ENCODE peak calls at places on chromosome 21, in ten cellular contexts. K is SJSA1; R is heart right ventricle; W is CD4-positive, alpha-beta memory T cell; S is cardiac muscle cell; N is body of pancreas; L is tibial nerve; U is naive thymus-derived CD4-positive, alpha-beta T cell; Q is left ventricle myocardium inferior; I is pancreas. A is an unnamed sample.

GRCh38 chr21:24188511-24188910 is 1418.8 kb downstream of the MRPL39 start:
- DNase-seq in K (no peak), R (no peak), W (no peak), S (no peak), N (no peak), L (no peak), U (no peak), Q (no peak), I (no peak), A (no peak)

GRCh38 chr21:15732290-15732995 is 2.7 kb downstream of the USP25 start:
- DNase-seq in K (no peak), R (no peak), W (peak; percentile 63), S (peak; percentile 55), N (peak; percentile 18), L (peak; percentile 22), U (no peak), Q (no peak), I (no peak), A (no peak)

GRCh38 chr21:35926003-35926541 is 134.3 kb downstream of the SETD4 start:
- DNase-seq in K (no peak), R (no peak), W (no peak), S (no peak), N (no peak), L (no peak), U (no peak), Q (no peak), I (no peak), A (no peak)

GRCh38 chr21:37766104-37766503 is 150.2 kb downstream of the KCNJ6 start:
- DNase-seq in K (no peak), R (no peak), W (no peak), S (no peak), N (no peak), L (no peak), U (no peak), Q (no peak), I (no peak), A (no peak)

GRCh38 chr21:29601072-29601471 is 302.4 kb downstream of the BACH1 start:
- DNase-seq in K (no peak), R (no peak), W (no peak), S (no peak), N (no peak), L (no peak), U (no peak), Q (no peak), I (no peak), A (no peak)

GRCh38 chr21:36672737-36673136 is 26.2 kb upstream of the SIM2 start:
- DNase-seq in K (no peak), R (no peak), W (no peak), S (no peak), N (no peak), L (no peak), U (no peak), Q (no peak), I (no peak), A (no peak)

GRCh38 chr21:33259428-33259827 is 6.7 kb upstream of the IL10RB start:
- DNase-seq in K (no peak), R (no peak), W (no peak), S (no peak), N (no peak), L (no peak), U (no peak), Q (no peak), I (no peak), A (no peak)

GRCh38 chr21:32569261-32570230 is 15.8 kb downstream of the TCP10L start:
- DNase-seq in K (peak; percentile 77), R (peak; percentile 64), W (peak; percentile 83), S (peak; percentile 85), N (peak; percentile 86), L (peak; percentile 85), U (peak; percentile 73), Q (peak; percentile 72), I (peak; percentile 72), A (peak; percentile 80)

GRCh38 chr21:39625211-39625895 is 12.6 kb downstream of the B3GALT5 start:
- DNase-seq in K (no peak), R (no peak), W (no peak), S (no peak), N (no peak), L (no peak), U (no peak), Q (no peak), I (no peak), A (no peak)

GRCh38 chr21:39715804-39716397 is 29.1 kb upstream of the IGSF5 start:
- DNase-seq in K (peak; percentile 57), R (peak; percentile 16), W (peak; percentile 2), S (peak; percentile 47), N (peak; percentile 80), L (peak; percentile 61), U (peak; percentile 28), Q (peak; percentile 31), I (peak; percentile 38), A (peak; percentile 20)

GRCh38 chr21:17612023-17612564 is 607 bp downstream of the BTG3 start:
- DNase-seq in K (peak; percentile 48), R (peak; percentile 32), W (no peak), S (peak; percentile 59), N (peak; percentile 51), L (peak; percentile 23), U (peak; percentile 51), Q (peak; percentile 22), I (peak; percentile 55), A (peak; percentile 66)

GRCh38 chr21:39099859-39100258 is 83.4 kb downstream of the PSMG1 start:
- DNase-seq in K (no peak), R (no peak), W (no peak), S (no peak), N (no peak), L (no peak), U (no peak), Q (no peak), I (no peak), A (no peak)

GRCh38 chr21:26766826-26767325 is 78.3 kb downstream of the ADAMTS1 start:
- DNase-seq in K (no peak), R (no peak), W (no peak), S (no peak), N (no peak), L (no peak), U (no peak), Q (no peak), I (no peak), A (no peak)

GRCh38 chr21:38857152-38857825 is 51.6 kb downstream of the ETS2 start:
- DNase-seq in K (no peak), R (no peak), W (no peak), S (no peak), N (no peak), L (no peak), U (no peak), Q (peak; percentile 22), I (no peak), A (no peak)

GRCh38 chr21:25953196-25953595 is 217.4 kb downstream of the APP start:
- DNase-seq in K (no peak), R (no peak), W (no peak), S (no peak), N (no peak), L (no peak), U (no peak), Q (no peak), I (no peak), A (no peak)

GRCh38 chr21:15841856-15842564 is 112.2 kb downstream of the USP25 start:
- DNase-seq in K (no peak), R (no peak), W (no peak), S (peak; percentile 87), N (no peak), L (no peak), U (no peak), Q (no peak), I (no peak), A (no peak)

GRCh38 chr21:33541105-33541711 is 709 bp downstream of the GART start:
- DNase-seq in K (no peak), R (no peak), W (no peak), S (peak; percentile 25), N (no peak), L (no peak), U (no peak), Q (no peak), I (no peak), A (peak; percentile 58)

GRCh38 chr21:37763298-37763697 is 153.0 kb downstream of the KCNJ6 start:
- DNase-seq in K (no peak), R (no peak), W (no peak), S (no peak), N (no peak), L (no peak), U (no peak), Q (no peak), I (no peak), A (no peak)

GRCh38 chr21:42461185-42461520 is 34.9 kb downstream of the RSPH1 start:
- DNase-seq in K (no peak), R (no peak), W (no peak), S (no peak), N (no peak), L (no peak), U (no peak), Q (no peak), I (no peak), A (no peak)
- H3K4me1 ChIP-seq in K (no peaks in the 10 kb centered on the region), R (no peaks in the 10 kb centered on the region), W (peaks cover 57% of the 10 kb centered on the region), S (no peaks in the 10 kb centered on the region), N (peaks cover 69% of the 10 kb centered on the region), L (no peaks in the 10 kb centered on the region), U (peaks cover 18% of the 10 kb centered on the region), Q (no peaks in the 10 kb centered on the region), I (peaks cover 37% of the 10 kb centered on the region), A (no peaks in the 10 kb centered on the region)

GRCh38 chr21:45886610-45887026 is 95.0 kb upstream of the COL6A1 start:
- DNase-seq in K (no peak), R (no peak), W (peak; percentile 32), S (no peak), N (no peak), L (no peak), U (peak; percentile 31), Q (no peak), I (no peak), A (no peak)
- H3K4me1 ChIP-seq in K (no peaks in the 10 kb centered on the region), R (peaks cover 13% of the 10 kb centered on the region), W (peaks cover 78% of the 10 kb centered on the region), S (peaks cover 18% of the 10 kb centered on the region), N (no peaks in the 10 kb centered on the region), L (peaks cover 34% of the 10 kb centered on the region), U (peaks cover 43% of the 10 kb centered on the region), Q (peaks cover 19% of the 10 kb centered on the region), I (no peaks in the 10 kb centered on the region), A (no peaks in the 10 kb centered on the region)

DNA sequence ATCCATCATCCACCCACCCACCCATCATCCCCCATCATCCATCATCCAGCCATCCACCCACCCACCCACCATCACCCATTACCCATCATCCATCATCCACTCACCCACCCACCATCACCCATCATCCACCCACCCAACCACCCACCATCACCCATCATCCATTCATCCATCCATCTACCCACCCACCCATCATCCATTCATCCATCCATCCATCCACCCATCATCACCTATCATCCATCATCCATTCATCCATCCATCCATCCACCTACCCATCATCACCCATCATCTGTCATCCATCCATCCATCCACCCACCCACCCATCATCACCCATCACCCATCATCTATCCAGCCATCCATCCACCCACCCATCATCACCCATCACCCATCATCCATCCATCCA is 81.5 kb downstream of the ADARB1 start:
- DNase-seq in K (peak; percentile 31), R (no peak), W (no peak), S (no peak), N (no peak), L (no peak), U (no peak), Q (no peak), I (no peak), A (no peak)
- H3K4me1 ChIP-seq in K (peaks cover 19% of the 10 kb centered on the region), R (no peaks in the 10 kb centered on the region), W (peaks cover 38% of the 10 kb centered on the region), S (peaks cover 4% of the 10 kb centered on the region), N (no peaks in the 10 kb centered on the region), L (peaks cover 5% of the 10 kb centered on the region), U (peaks cover 16% of the 10 kb centered on the region), Q (peaks cover 22% of the 10 kb centered on the region), I (no peaks in the 10 kb centered on the region), A (no peaks in the 10 kb centered on the region)

DNA sequence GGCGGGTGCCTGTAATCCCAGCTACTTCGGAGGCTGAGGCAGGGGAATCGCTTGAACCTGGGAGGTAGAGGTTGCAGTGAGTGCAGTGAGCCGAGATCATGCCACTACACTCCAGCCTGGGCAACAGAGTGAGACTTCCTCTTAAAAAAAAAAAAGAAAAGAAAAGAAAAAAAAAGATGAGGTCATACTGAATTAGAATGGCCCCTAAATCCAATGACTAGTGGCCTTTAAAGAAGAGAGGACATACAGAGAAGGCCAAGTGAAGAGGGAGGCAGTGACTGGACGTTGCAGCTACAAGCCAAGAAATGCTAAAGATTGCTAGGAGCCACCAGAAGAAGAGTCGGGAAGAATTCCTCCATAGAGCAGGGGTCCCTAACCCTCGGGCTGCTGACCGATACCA is 76.9 kb upstream of the TIAM1 start:
- DNase-seq in K (no peak), R (no peak), W (no peak), S (no peak), N (no peak), L (no peak), U (no peak), Q (no peak), I (no peak), A (no peak)
- H3K4me1 ChIP-seq in K (no peaks in the 10 kb centered on the region), R (no peaks in the 10 kb centered on the region), W (no peaks in the 10 kb centered on the region), S (no peaks in the 10 kb centered on the region), N (no peaks in the 10 kb centered on the region), L (no peaks in the 10 kb centered on the region), U (no peaks in the 10 kb centered on the region), Q (no peaks in the 10 kb centered on the region), I (no peaks in the 10 kb centered on the region), A (no peaks in the 10 kb centered on the region)

A was measured in ovary.